ENCODE peak calls at places on chromosomes 1 and 21, in eight cellular contexts. One of them, this sample, is unnamed.

GRCh38 chr1:234611799-234612351 is 1.9 kb upstream of the IRF2BP2 start:
- DNase-seq in GM12864: no peak
- DNase-seq in Caki2: no peak
- DNase-seq in NAMALWA: no peak
- DNase-seq in IMR-90: no peak
- DNase-seq in posterior vena cava: peak; percentile 86
- DNase-seq in AG10803: peak; percentile 54
- DNase-seq in NCI-H345: peak; percentile 59
- DNase-seq in this sample: no peak

GRCh38 chr1:22137006-22137720 is 5.7 kb downstream of the WNT4 start:
- DNase-seq in GM12864: no peak
- DNase-seq in Caki2: no peak
- DNase-seq in NAMALWA: no peak
- DNase-seq in IMR-90: peak; percentile 16
- DNase-seq in posterior vena cava: no peak
- DNase-seq in AG10803: no peak
- DNase-seq in NCI-H345: no peak
- DNase-seq in this sample: no peak

GRCh38 chr1:75908717-75909152 is 23.5 kb downstream of the ASB17 start:
- DNase-seq in GM12864: peak; percentile 8
- DNase-seq in Caki2: peak; percentile 41
- DNase-seq in NAMALWA: peak; percentile 39
- DNase-seq in IMR-90: peak; percentile 50
- DNase-seq in posterior vena cava: no peak
- DNase-seq in AG10803: peak; percentile 21
- DNase-seq in NCI-H345: peak; percentile 44
- DNase-seq in this sample: no peak

GRCh38 chr1:104531990-104532389 is 782.3 kb downstream of the AMY1C start:
- DNase-seq in GM12864: no peak
- DNase-seq in Caki2: no peak
- DNase-seq in NAMALWA: no peak
- DNase-seq in IMR-90: no peak
- DNase-seq in posterior vena cava: no peak
- DNase-seq in AG10803: no peak
- DNase-seq in NCI-H345: no peak
- DNase-seq in this sample: no peak

GRCh38 chr1:60388092-60388987 is 314.8 kb upstream of the C1orf87 start:
- DNase-seq in GM12864: no peak
- DNase-seq in Caki2: no peak
- DNase-seq in NAMALWA: no peak
- DNase-seq in IMR-90: no peak
- DNase-seq in posterior vena cava: no peak
- DNase-seq in AG10803: no peak
- DNase-seq in NCI-H345: no peak
- DNase-seq in this sample: no peak

GRCh38 chr1:228365321-228366061 is 41.1 kb downstream of the TRIM11 start:
- DNase-seq in GM12864: no peak
- DNase-seq in Caki2: no peak
- DNase-seq in NAMALWA: no peak
- DNase-seq in IMR-90: no peak
- DNase-seq in posterior vena cava: peak; percentile 73
- DNase-seq in AG10803: no peak
- DNase-seq in NCI-H345: no peak
- DNase-seq in this sample: no peak

GRCh38 chr21:45333583-45334121 is 46.0 kb upstream of the POFUT2 start:
- DNase-seq in GM12864: no peak
- DNase-seq in Caki2: no peak
- DNase-seq in NAMALWA: no peak
- DNase-seq in IMR-90: peak; percentile 57
- DNase-seq in posterior vena cava: peak; percentile 52
- DNase-seq in AG10803: peak; percentile 49
- DNase-seq in NCI-H345: no peak
- DNase-seq in this sample: no peak

GRCh38 chr1:27630859-27631491 is 4.0 kb downstream of the FGR start:
- DNase-seq in GM12864: no peak
- DNase-seq in Caki2: no peak
- DNase-seq in NAMALWA: peak; percentile 61
- DNase-seq in IMR-90: no peak
- DNase-seq in posterior vena cava: no peak
- DNase-seq in AG10803: no peak
- DNase-seq in NCI-H345: no peak
- DNase-seq in this sample: peak; percentile 42

GRCh38 chr1:226541631-226542622 is 6.6 kb upstream of the STUM start:
- DNase-seq in GM12864: no peak
- DNase-seq in Caki2: no peak
- DNase-seq in NAMALWA: no peak
- DNase-seq in IMR-90: no peak
- DNase-seq in posterior vena cava: no peak
- DNase-seq in AG10803: no peak
- DNase-seq in NCI-H345: peak; percentile 60
- DNase-seq in this sample: peak; percentile 43

GRCh38 chr1:6029351-6029750 is 16.3 kb upstream of the KCNAB2 start:
- DNase-seq in GM12864: no peak
- DNase-seq in Caki2: no peak
- DNase-seq in NAMALWA: no peak
- DNase-seq in IMR-90: no peak
- DNase-seq in posterior vena cava: no peak
- DNase-seq in AG10803: no peak
- DNase-seq in NCI-H345: no peak
- DNase-seq in this sample: no peak

GRCh38 chr1:168148916-168149315 is 12.2 kb upstream of the GPR161 start:
- DNase-seq in GM12864: peak; percentile 31
- DNase-seq in Caki2: no peak
- DNase-seq in NAMALWA: peak; percentile 33
- DNase-seq in IMR-90: no peak
- DNase-seq in posterior vena cava: no peak
- DNase-seq in AG10803: no peak
- DNase-seq in NCI-H345: no peak
- DNase-seq in this sample: no peak

GRCh38 chr1:109279615-109280278 is 3.2 kb downstream of the PSRC1 start:
- DNase-seq in GM12864: no peak
- DNase-seq in Caki2: no peak
- DNase-seq in NAMALWA: no peak
- DNase-seq in IMR-90: no peak
- DNase-seq in posterior vena cava: no peak
- DNase-seq in AG10803: no peak
- DNase-seq in NCI-H345: no peak
- DNase-seq in this sample: no peak

GRCh38 chr1:180026556-180026955 is 71.9 kb downstream of the CEP350 start:
- DNase-seq in GM12864: no peak
- DNase-seq in Caki2: no peak
- DNase-seq in NAMALWA: no peak
- DNase-seq in IMR-90: peak; percentile 45
- DNase-seq in posterior vena cava: no peak
- DNase-seq in AG10803: peak; percentile 3
- DNase-seq in NCI-H345: no peak
- DNase-seq in this sample: no peak

GRCh38 chr1:150106331-150106730 is 38.8 kb downstream of the VPS45 start:
- DNase-seq in GM12864: no peak
- DNase-seq in Caki2: no peak
- DNase-seq in NAMALWA: no peak
- DNase-seq in IMR-90: peak; percentile 29
- DNase-seq in posterior vena cava: no peak
- DNase-seq in AG10803: no peak
- DNase-seq in NCI-H345: no peak
- DNase-seq in this sample: no peak

GRCh38 chr21:41431788-41432548 is 5.9 kb downstream of the MX1 start:
- DNase-seq in GM12864: no peak
- DNase-seq in Caki2: no peak
- DNase-seq in NAMALWA: peak; percentile 76
- DNase-seq in IMR-90: no peak
- DNase-seq in posterior vena cava: peak; percentile 52
- DNase-seq in AG10803: no peak
- DNase-seq in NCI-H345: no peak
- DNase-seq in this sample: no peak

GRCh38 chr21:38170283-38170682 is 86.5 kb upstream of the KCNJ15 start:
- DNase-seq in GM12864: no peak
- DNase-seq in Caki2: peak; percentile 14
- DNase-seq in NAMALWA: peak; percentile 9
- DNase-seq in IMR-90: peak; percentile 12
- DNase-seq in posterior vena cava: no peak
- DNase-seq in AG10803: peak; percentile 64
- DNase-seq in NCI-H345: no peak
- DNase-seq in this sample: no peak